ENCODE peak calls at places on chromosomes 12 and 14, in eight cellular contexts. One of them, this sample, is unnamed. For H3K36me3, the result is how much of the 10 kb centered on the place peaks cover.

GRCh38 chr14:102222009-102222575 is 82.4 kb downstream of the WDR20 start:
- DNase-seq in fibroblast of lung: no peak
- DNase-seq in right lobe of liver: no peak
- DNase-seq in lower lobe of right lung: no peak
- DNase-seq in hepatocyte: no peak
- DNase-seq in naive thymus-derived CD4-positive, alpha-beta T cell: no peak
- DNase-seq in RWPE2: no peak
- DNase-seq in psoas muscle: peak
- DNase-seq in this sample: no peak

GRCh38 chr12:107917912-107918800 is 143.7 kb downstream of the ASCL4 start:
- DNase-seq in fibroblast of lung: peak
- DNase-seq in right lobe of liver: no peak
- DNase-seq in lower lobe of right lung: no peak
- DNase-seq in hepatocyte: peak
- DNase-seq in naive thymus-derived CD4-positive, alpha-beta T cell: no peak
- DNase-seq in RWPE2: no peak
- DNase-seq in psoas muscle: no peak
- DNase-seq in this sample: no peak

GRCh38 chr14:71365305-71365865 is 458.1 kb downstream of the PCNX1 start:
- DNase-seq in fibroblast of lung: no peak
- DNase-seq in right lobe of liver: no peak
- DNase-seq in lower lobe of right lung: no peak
- DNase-seq in hepatocyte: no peak
- DNase-seq in naive thymus-derived CD4-positive, alpha-beta T cell: no peak
- DNase-seq in RWPE2: no peak
- DNase-seq in psoas muscle: no peak
- DNase-seq in this sample: no peak

GRCh38 chr14:92783813-92784431 is 10.2 kb upstream of the GOLGA5 start:
- DNase-seq in fibroblast of lung: peak
- DNase-seq in right lobe of liver: no peak
- DNase-seq in lower lobe of right lung: no peak
- DNase-seq in hepatocyte: peak
- DNase-seq in naive thymus-derived CD4-positive, alpha-beta T cell: peak
- DNase-seq in RWPE2: no peak
- DNase-seq in psoas muscle: no peak
- DNase-seq in this sample: no peak

GRCh38 chr12:3720772-3721171 is 32.1 kb downstream of the CRACR2A start:
- DNase-seq in fibroblast of lung: no peak
- DNase-seq in right lobe of liver: no peak
- DNase-seq in lower lobe of right lung: no peak
- DNase-seq in hepatocyte: no peak
- DNase-seq in naive thymus-derived CD4-positive, alpha-beta T cell: no peak
- DNase-seq in RWPE2: no peak
- DNase-seq in psoas muscle: no peak
- DNase-seq in this sample: no peak

GRCh38 chr12:25829192-25829591 is 129.3 kb upstream of the RASSF8 start:
- DNase-seq in fibroblast of lung: peak
- DNase-seq in right lobe of liver: no peak
- DNase-seq in lower lobe of right lung: no peak
- DNase-seq in hepatocyte: peak
- DNase-seq in naive thymus-derived CD4-positive, alpha-beta T cell: no peak
- DNase-seq in RWPE2: no peak
- DNase-seq in psoas muscle: no peak
- DNase-seq in this sample: no peak

GRCh38 chr14:92726135-92726932 is 22.1 kb downstream of the LGMN start:
- DNase-seq in fibroblast of lung: peak
- DNase-seq in right lobe of liver: no peak
- DNase-seq in lower lobe of right lung: peak
- DNase-seq in hepatocyte: peak
- DNase-seq in naive thymus-derived CD4-positive, alpha-beta T cell: no peak
- DNase-seq in RWPE2: peak
- DNase-seq in psoas muscle: peak
- DNase-seq in this sample: peak

GRCh38 chr14:36333106-36333505 is 12.7 kb upstream of the MBIP start:
- DNase-seq in fibroblast of lung: no peak
- DNase-seq in right lobe of liver: no peak
- DNase-seq in lower lobe of right lung: no peak
- DNase-seq in hepatocyte: no peak
- DNase-seq in naive thymus-derived CD4-positive, alpha-beta T cell: no peak
- DNase-seq in RWPE2: no peak
- DNase-seq in psoas muscle: no peak
- DNase-seq in this sample: no peak

GRCh38 chr12:128178551-128178950 is 88.4 kb upstream of the TMEM132C start:
- DNase-seq in fibroblast of lung: no peak
- DNase-seq in right lobe of liver: no peak
- DNase-seq in lower lobe of right lung: no peak
- DNase-seq in hepatocyte: no peak
- DNase-seq in naive thymus-derived CD4-positive, alpha-beta T cell: no peak
- DNase-seq in RWPE2: no peak
- DNase-seq in psoas muscle: no peak
- DNase-seq in this sample: no peak

GRCh38 chr12:72570601-72571000 is 298.4 kb downstream of the TRHDE start:
- DNase-seq in fibroblast of lung: no peak
- DNase-seq in right lobe of liver: no peak
- DNase-seq in lower lobe of right lung: no peak
- DNase-seq in hepatocyte: peak
- DNase-seq in naive thymus-derived CD4-positive, alpha-beta T cell: no peak
- DNase-seq in RWPE2: no peak
- DNase-seq in psoas muscle: no peak
- DNase-seq in this sample: no peak

GRCh38 chr14:54683882-54684794 is 117.2 kb downstream of the SAMD4A start:
- DNase-seq in fibroblast of lung: peak
- DNase-seq in right lobe of liver: no peak
- DNase-seq in lower lobe of right lung: no peak
- DNase-seq in hepatocyte: no peak
- DNase-seq in naive thymus-derived CD4-positive, alpha-beta T cell: no peak
- DNase-seq in RWPE2: peak
- DNase-seq in psoas muscle: peak
- DNase-seq in this sample: no peak

GRCh38 chr12:48815281-48816110 is 2.8 kb upstream of the CACNB3 start:
- DNase-seq in fibroblast of lung: peak
- DNase-seq in right lobe of liver: peak
- DNase-seq in lower lobe of right lung: peak
- DNase-seq in hepatocyte: peak
- DNase-seq in naive thymus-derived CD4-positive, alpha-beta T cell: no peak
- DNase-seq in RWPE2: no peak
- DNase-seq in psoas muscle: peak
- DNase-seq in this sample: peak

GRCh38 chr14:95319312-95320075 is at the start of gene CLMN:
- DNase-seq in fibroblast of lung: peak
- DNase-seq in right lobe of liver: peak
- DNase-seq in lower lobe of right lung: peak
- DNase-seq in hepatocyte: peak
- DNase-seq in naive thymus-derived CD4-positive, alpha-beta T cell: peak
- DNase-seq in RWPE2: no peak
- DNase-seq in psoas muscle: peak
- DNase-seq in this sample: peak

GRCh38 chr12:76310110-76310509 is 38.1 kb downstream of the BBS10 start:
- DNase-seq in fibroblast of lung: no peak
- DNase-seq in right lobe of liver: no peak
- DNase-seq in lower lobe of right lung: no peak
- DNase-seq in hepatocyte: no peak
- DNase-seq in naive thymus-derived CD4-positive, alpha-beta T cell: no peak
- DNase-seq in RWPE2: no peak
- DNase-seq in psoas muscle: no peak
- DNase-seq in this sample: no peak

GRCh38 chr14:90641111-90642010 is 174.9 kb downstream of the TTC7B start:
- DNase-seq in fibroblast of lung: no peak
- DNase-seq in right lobe of liver: no peak
- DNase-seq in lower lobe of right lung: no peak
- DNase-seq in hepatocyte: no peak
- DNase-seq in naive thymus-derived CD4-positive, alpha-beta T cell: no peak
- DNase-seq in RWPE2: no peak
- DNase-seq in psoas muscle: no peak
- DNase-seq in this sample: no peak

GRCh38 chr14:68140111-68140741 is 320.6 kb downstream of the RAD51B start:
- DNase-seq in fibroblast of lung: peak
- DNase-seq in right lobe of liver: no peak
- DNase-seq in lower lobe of right lung: no peak
- DNase-seq in hepatocyte: peak
- DNase-seq in naive thymus-derived CD4-positive, alpha-beta T cell: no peak
- DNase-seq in RWPE2: peak
- DNase-seq in psoas muscle: no peak
- DNase-seq in this sample: peak

GRCh38 chr12:47378907-47379306 is 299.1 kb upstream of the AMIGO2 start:
- DNase-seq in fibroblast of lung: no peak
- DNase-seq in right lobe of liver: no peak
- DNase-seq in lower lobe of right lung: no peak
- DNase-seq in hepatocyte: no peak
- DNase-seq in naive thymus-derived CD4-positive, alpha-beta T cell: no peak
- DNase-seq in RWPE2: no peak
- DNase-seq in psoas muscle: no peak
- DNase-seq in this sample: no peak

GRCh38 chr12:47828008-47828966 is 8.6 kb upstream of the HDAC7 start:
- DNase-seq in fibroblast of lung: no peak
- DNase-seq in right lobe of liver: peak
- DNase-seq in lower lobe of right lung: no peak
- DNase-seq in hepatocyte: no peak
- DNase-seq in naive thymus-derived CD4-positive, alpha-beta T cell: no peak
- DNase-seq in RWPE2: no peak
- DNase-seq in psoas muscle: peak
- DNase-seq in this sample: no peak

GRCh38 chr12:2336409-2336829 is 283.6 kb downstream of the CACNA1C start:
- DNase-seq in fibroblast of lung: peak
- DNase-seq in right lobe of liver: no peak
- DNase-seq in lower lobe of right lung: no peak
- DNase-seq in hepatocyte: peak
- DNase-seq in naive thymus-derived CD4-positive, alpha-beta T cell: no peak
- DNase-seq in RWPE2: no peak
- DNase-seq in psoas muscle: no peak
- DNase-seq in this sample: no peak

DNA sequence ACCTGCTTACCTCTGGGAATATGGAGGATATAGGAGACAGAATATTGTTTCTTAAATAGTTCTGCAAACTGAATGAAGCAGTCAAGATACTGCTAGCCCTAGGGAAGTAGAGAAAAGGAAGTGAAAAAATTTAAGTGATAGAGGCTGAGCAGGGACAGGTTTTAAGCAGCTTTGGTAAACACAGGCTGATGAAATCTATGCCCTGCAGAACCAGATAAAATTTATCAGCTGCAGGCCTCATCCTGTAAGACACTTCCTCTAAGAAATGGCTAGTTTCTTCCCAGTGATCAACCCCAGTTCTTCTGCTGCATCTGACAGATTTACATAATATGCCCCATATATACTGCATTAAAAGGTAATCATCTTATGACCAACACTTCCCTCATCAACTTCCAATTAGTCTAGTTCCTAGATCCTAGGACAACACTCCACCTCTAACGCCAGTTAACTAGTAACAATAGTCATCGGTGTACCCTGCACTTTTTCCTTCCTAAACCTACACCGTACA is 1.3 kb upstream of the ESYT1 start:
- DNase-seq in fibroblast of lung: no peak
- DNase-seq in right lobe of liver: no peak
- DNase-seq in lower lobe of right lung: no peak
- DNase-seq in hepatocyte: no peak
- DNase-seq in naive thymus-derived CD4-positive, alpha-beta T cell: no peak
- DNase-seq in RWPE2: no peak
- DNase-seq in psoas muscle: no peak
- DNase-seq in this sample: no peak
- H3K4me3 ChIP-seq in fibroblast of lung: no peak
- H3K4me3 ChIP-seq in right lobe of liver: no peak
- H3K4me3 ChIP-seq in lower lobe of right lung: peak
- H3K4me3 ChIP-seq in hepatocyte: no peak
- H3K4me3 ChIP-seq in naive thymus-derived CD4-positive, alpha-beta T cell: no peak
- H3K4me3 ChIP-seq in RWPE2: no peak
- H3K4me3 ChIP-seq in psoas muscle: peak
- H3K4me3 ChIP-seq in this sample: no peak

DNA sequence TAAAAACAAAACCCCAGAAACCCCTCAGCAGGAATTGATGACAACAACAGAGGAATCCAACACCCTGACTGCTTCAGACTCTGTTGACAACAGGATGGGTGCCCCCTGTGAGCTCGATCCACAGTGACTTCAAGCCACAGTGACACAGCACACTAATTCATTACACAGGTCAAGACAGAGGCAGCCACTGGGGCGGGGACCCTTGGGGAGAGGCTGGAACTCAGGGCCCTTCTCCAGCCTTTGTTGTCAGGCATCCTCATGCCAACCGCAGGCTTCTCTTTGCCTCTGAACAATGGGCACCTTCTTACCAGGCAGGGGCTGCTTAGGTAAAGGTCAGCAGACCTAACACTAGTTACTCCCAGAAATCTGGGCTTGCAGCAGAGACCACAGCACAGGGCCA is 37.6 kb downstream of the ACADS start:
- DNase-seq in fibroblast of lung: no peak
- DNase-seq in right lobe of liver: no peak
- DNase-seq in lower lobe of right lung: no peak
- DNase-seq in hepatocyte: no peak
- DNase-seq in naive thymus-derived CD4-positive, alpha-beta T cell: no peak
- DNase-seq in RWPE2: no peak
- DNase-seq in psoas muscle: no peak
- DNase-seq in this sample: no peak
- H3K36me3 ChIP-seq in fibroblast of lung: under half
- H3K36me3 ChIP-seq in right lobe of liver: half or more
- H3K36me3 ChIP-seq in lower lobe of right lung: half or more
- H3K36me3 ChIP-seq in hepatocyte: under half
- H3K36me3 ChIP-seq in naive thymus-derived CD4-positive, alpha-beta T cell: half or more
- H3K36me3 ChIP-seq in RWPE2: under half
- H3K36me3 ChIP-seq in psoas muscle: under half
- H3K36me3 ChIP-seq in this sample: half or more

GRCh38 chr14:69571879-69572633 is 2.6 kb downstream of the CCDC177 start:
- DNase-seq in fibroblast of lung: peak
- DNase-seq in right lobe of liver: no peak
- DNase-seq in lower lobe of right lung: peak
- DNase-seq in hepatocyte: peak
- DNase-seq in naive thymus-derived CD4-positive, alpha-beta T cell: no peak
- DNase-seq in RWPE2: no peak
- DNase-seq in psoas muscle: no peak
- DNase-seq in this sample: peak
- H3K4me3 ChIP-seq in fibroblast of lung: no peak
- H3K4me3 ChIP-seq in right lobe of liver: peak
- H3K4me3 ChIP-seq in lower lobe of right lung: peak
- H3K4me3 ChIP-seq in hepatocyte: no peak
- H3K4me3 ChIP-seq in naive thymus-derived CD4-positive, alpha-beta T cell: no peak
- H3K4me3 ChIP-seq in RWPE2: peak
- H3K4me3 ChIP-seq in psoas muscle: peak
- H3K4me3 ChIP-seq in this sample: peak

GRCh38 chr12:129535351-129535750 is 368.5 kb downstream of the TMEM132D start:
- DNase-seq in fibroblast of lung: no peak
- DNase-seq in right lobe of liver: no peak
- DNase-seq in lower lobe of right lung: no peak
- DNase-seq in hepatocyte: peak
- DNase-seq in naive thymus-derived CD4-positive, alpha-beta T cell: no peak
- DNase-seq in RWPE2: no peak
- DNase-seq in psoas muscle: no peak
- DNase-seq in this sample: no peak

GRCh38 chr12:129532707-129533499 is 370.9 kb downstream of the TMEM132D start:
- DNase-seq in fibroblast of lung: no peak
- DNase-seq in right lobe of liver: no peak
- DNase-seq in lower lobe of right lung: no peak
- DNase-seq in hepatocyte: no peak
- DNase-seq in naive thymus-derived CD4-positive, alpha-beta T cell: no peak
- DNase-seq in RWPE2: no peak
- DNase-seq in psoas muscle: no peak
- DNase-seq in this sample: no peak

GRCh38 chr12:129531004-129531403 is 372.8 kb downstream of the TMEM132D start:
- DNase-seq in fibroblast of lung: no peak
- DNase-seq in right lobe of liver: no peak
- DNase-seq in lower lobe of right lung: no peak
- DNase-seq in hepatocyte: peak
- DNase-seq in naive thymus-derived CD4-positive, alpha-beta T cell: no peak
- DNase-seq in RWPE2: peak
- DNase-seq in psoas muscle: no peak
- DNase-seq in this sample: peak

GRCh38 chr12:129530517-129530916 is 373.3 kb downstream of the TMEM132D start:
- DNase-seq in fibroblast of lung: no peak
- DNase-seq in right lobe of liver: no peak
- DNase-seq in lower lobe of right lung: no peak
- DNase-seq in hepatocyte: no peak
- DNase-seq in naive thymus-derived CD4-positive, alpha-beta T cell: no peak
- DNase-seq in RWPE2: no peak
- DNase-seq in psoas muscle: no peak
- DNase-seq in this sample: no peak

GRCh38 chr12:129532082-129532481 is 371.7 kb downstream of the TMEM132D start:
- DNase-seq in fibroblast of lung: no peak
- DNase-seq in right lobe of liver: no peak
- DNase-seq in lower lobe of right lung: no peak
- DNase-seq in hepatocyte: no peak
- DNase-seq in naive thymus-derived CD4-positive, alpha-beta T cell: no peak
- DNase-seq in RWPE2: no peak
- DNase-seq in psoas muscle: no peak
- DNase-seq in this sample: no peak
- H3K36me3 ChIP-seq in fibroblast of lung: under half
- H3K36me3 ChIP-seq in right lobe of liver: under half
- H3K36me3 ChIP-seq in lower lobe of right lung: under half
- H3K36me3 ChIP-seq in hepatocyte: under half
- H3K36me3 ChIP-seq in naive thymus-derived CD4-positive, alpha-beta T cell: under half
- H3K36me3 ChIP-seq in RWPE2: under half
- H3K36me3 ChIP-seq in psoas muscle: under half
- H3K36me3 ChIP-seq in this sample: under half